ENCODE peak calls at places on chromosome 12, in ten cellular contexts. D is substantia nigra; P is stimulated activated naive B cell treated with anti-CD40 and anti-IgM and Interleukin-4, amounts not matched to agents 10 μg/mL and 1 μg/mL and 100 μg/mL, for 72 hours; J is prostate gland; N is Daoy; O is SW480; F is glomerular endothelial cell; I is lower leg skin; Q is epithelial cell of esophagus; Z is activated CD4-positive, alpha-beta T cell treated with anti-CD3 and anti-CD28 coated beads, Interleukin-2, amount 50 U/mL, for 48 hours. K is an unnamed sample.

GRCh38 chr12:130988261-130989175 is 34.8 kb downstream of the ADGRD1 start:
- DNase-seq in D (no peak), P (no peak), J (no peak), N (no peak), O (no peak), F (no peak), I (peak), Q (no peak), Z (no peak), K (no peak)

GRCh38 chr12:75853621-75854020 is 178.0 kb downstream of the PHLDA1 start:
- DNase-seq in D (no peak), P (no peak), J (no peak), N (no peak), O (no peak), F (no peak), I (no peak), Q (no peak), Z (no peak), K (no peak)

GRCh38 chr12:64600164-64600561 is 10.1 kb upstream of the RASSF3 start:
- DNase-seq in D (no peak), P (no peak), J (peak), N (no peak), O (no peak), F (no peak), I (no peak), Q (no peak), Z (no peak), K (no peak)

GRCh38 chr12:50103767-50104321 is at the start of gene GPD1:
- DNase-seq in D (peak), P (no peak), J (peak), N (peak), O (peak), F (no peak), I (no peak), Q (peak), Z (peak), K (peak)

GRCh38 chr12:72246370-72246769 is 25.8 kb upstream of the TRHDE start:
- DNase-seq in D (no peak), P (no peak), J (no peak), N (no peak), O (no peak), F (no peak), I (no peak), Q (no peak), Z (no peak), K (no peak)

GRCh38 chr12:106766393-106766826 is 8.1 kb upstream of the RIC8B start:
- DNase-seq in D (no peak), P (no peak), J (no peak), N (no peak), O (no peak), F (no peak), I (no peak), Q (no peak), Z (no peak), K (no peak)

GRCh38 chr12:82028772-82029171 is 269.6 kb upstream of the PPFIA2 start:
- DNase-seq in D (no peak), P (no peak), J (no peak), N (no peak), O (no peak), F (no peak), I (no peak), Q (no peak), Z (no peak), K (no peak)

GRCh38 chr12:1691123-1692007 is 495 bp downstream of the ADIPOR2 start:
- DNase-seq in D (no peak), P (peak), J (peak), N (peak), O (peak), F (no peak), I (peak), Q (peak), Z (peak), K (peak)

GRCh38 chr12:130288201-130288600 is 49.5 kb upstream of the PIWIL1 start:
- DNase-seq in D (no peak), P (no peak), J (no peak), N (peak), O (peak), F (no peak), I (no peak), Q (peak), Z (no peak), K (no peak)

K was measured in fibroblast of gingiva.